ENCODE peak calls at places on chromosomes 3 and 15, in nine cellular contexts. I is HCT116; K is cardiac muscle cell; N is hepatocyte; V is esophagus squamous epithelium; W is heart right ventricle; L is naive thymus-derived CD4-positive, alpha-beta T cell; J is body of pancreas; U is tibial nerve. Y is an unnamed sample. For H3K4me1, the result is how much of the 10 kb centered on the place peaks cover.

GRCh38 chr3:9229325-9229724 is 20.1 kb downstream of the SRGAP3 start:
- DNase-seq in I (no peak), K (peak), N (no peak), V (no peak), W (no peak), L (no peak), J (peak), U (no peak), Y (no peak)

GRCh38 chr3:130901463-130902204 is 7.8 kb downstream of the ATP2C1 start:
- DNase-seq in I (no peak), K (no peak), N (no peak), V (no peak), W (no peak), L (no peak), J (no peak), U (no peak), Y (no peak)

GRCh38 chr3:122577409-122578028 is at the start of gene PARP15:
- DNase-seq in I (no peak), K (peak), N (no peak), V (no peak), W (peak), L (peak), J (peak), U (no peak), Y (no peak)

GRCh38 chr3:36381311-36381956 is 1.1 kb downstream of the STAC start:
- DNase-seq in I (no peak), K (no peak), N (no peak), V (no peak), W (no peak), L (no peak), J (no peak), U (no peak), Y (no peak)

GRCh38 chr3:9696480-9697220 is 7.0 kb upstream of the CPNE9 start:
- DNase-seq in I (no peak), K (no peak), N (no peak), V (no peak), W (no peak), L (no peak), J (no peak), U (no peak), Y (no peak)

GRCh38 chr15:99511865-99512632 is 53.7 kb upstream of the MEF2A start:
- DNase-seq in I (no peak), K (peak), N (no peak), V (no peak), W (peak), L (no peak), J (peak), U (no peak), Y (no peak)

GRCh38 chr3:732326-732928 is 360.4 kb upstream of the CNTN6 start:
- DNase-seq in I (no peak), K (no peak), N (no peak), V (no peak), W (no peak), L (no peak), J (no peak), U (no peak), Y (no peak)

GRCh38 chr15:71136159-71137137 is 21.2 kb downstream of the THSD4 start:
- DNase-seq in I (no peak), K (peak), N (no peak), V (no peak), W (no peak), L (no peak), J (peak), U (no peak), Y (no peak)

GRCh38 chr3:186099178-186099577 is 9.7 kb downstream of the ETV5 start:
- DNase-seq in I (no peak), K (peak), N (peak), V (no peak), W (no peak), L (no peak), J (peak), U (peak), Y (no peak)

GRCh38 chr3:44568561-44568960 is 13.6 kb downstream of the ZKSCAN7 start:
- DNase-seq in I (no peak), K (no peak), N (no peak), V (no peak), W (no peak), L (no peak), J (peak), U (no peak), Y (no peak)

GRCh38 chr15:50219820-50220219 is 37.8 kb downstream of the SLC27A2 start:
- DNase-seq in I (peak), K (peak), N (peak), V (no peak), W (no peak), L (no peak), J (no peak), U (no peak), Y (no peak)

GRCh38 chr3:37086918-37087317 is 87.5 kb downstream of the LRRFIP2 start:
- DNase-seq in I (no peak), K (no peak), N (no peak), V (no peak), W (no peak), L (no peak), J (no peak), U (no peak), Y (no peak)

GRCh38 chr15:71294636-71295241 is 179.5 kb downstream of the THSD4 start:
- DNase-seq in I (peak), K (peak), N (no peak), V (no peak), W (no peak), L (no peak), J (no peak), U (no peak), Y (no peak)

GRCh38 chr3:190124067-190124466 is 3.4 kb upstream of the P3H2 start:
- DNase-seq in I (no peak), K (no peak), N (no peak), V (no peak), W (no peak), L (no peak), J (no peak), U (no peak), Y (no peak)

GRCh38 chr3:146187334-146187950 is 26.5 kb upstream of the PLOD2 start:
- DNase-seq in I (peak), K (peak), N (peak), V (no peak), W (no peak), L (no peak), J (peak), U (no peak), Y (no peak)

GRCh38 chr3:171044828-171045793 is 18.6 kb upstream of the SLC2A2 start:
- DNase-seq in I (no peak), K (peak), N (peak), V (no peak), W (no peak), L (no peak), J (peak), U (no peak), Y (no peak)

GRCh38 chr15:55168350-55168974 is 28.3 kb downstream of the RSL24D1 start:
- DNase-seq in I (peak), K (peak), N (peak), V (no peak), W (peak), L (peak), J (peak), U (no peak), Y (peak)

GRCh38 chr15:70100495-70101331 is 3.0 kb upstream of the TLE3 start:
- DNase-seq in I (peak), K (peak), N (peak), V (no peak), W (no peak), L (peak), J (peak), U (no peak), Y (peak)

GRCh38 chr3:181628384-181628783 is 83.3 kb upstream of the SOX2 start:
- DNase-seq in I (no peak), K (no peak), N (no peak), V (no peak), W (no peak), L (no peak), J (no peak), U (no peak), Y (no peak)

GRCh38 chr3:66428733-66429132 is 72.1 kb downstream of the LRIG1 start:
- DNase-seq in I (no peak), K (peak), N (peak), V (no peak), W (peak), L (no peak), J (peak), U (peak), Y (no peak)

GRCh38 chr3:151052329-151052728 is 33.1 kb upstream of the MED12L start:
- DNase-seq in I (no peak), K (no peak), N (no peak), V (no peak), W (no peak), L (no peak), J (no peak), U (no peak), Y (no peak)

GRCh38 chr3:29065211-29065785 is 215.6 kb upstream of the RBMS3 start:
- DNase-seq in I (no peak), K (peak), N (peak), V (peak), W (peak), L (no peak), J (peak), U (peak), Y (no peak)

GRCh38 chr3:182092662-182093262 is 381.0 kb downstream of the SOX2 start:
- DNase-seq in I (no peak), K (no peak), N (no peak), V (no peak), W (no peak), L (no peak), J (no peak), U (no peak), Y (no peak)

GRCh38 chr3:24359645-24360462 is 134.8 kb downstream of the THRB start:
- DNase-seq in I (no peak), K (no peak), N (no peak), V (no peak), W (no peak), L (no peak), J (peak), U (no peak), Y (no peak)

GRCh38 chr3:46846624-46847542 is 16.4 kb downstream of the MYL3 start:
- DNase-seq in I (no peak), K (no peak), N (no peak), V (no peak), W (peak), L (no peak), J (no peak), U (no peak), Y (no peak)

GRCh38 chr3:163018664-163019063 is 1522.1 kb downstream of the OTOL1 start:
- DNase-seq in I (no peak), K (no peak), N (no peak), V (no peak), W (no peak), L (no peak), J (no peak), U (no peak), Y (no peak)

GRCh38 chr3:160869825-160870224 is 113.8 kb downstream of the PPM1L start:
- DNase-seq in I (no peak), K (peak), N (peak), V (no peak), W (peak), L (no peak), J (peak), U (no peak), Y (no peak)

GRCh38 chr15:63977102-63977501 is 69.2 kb downstream of the DAPK2 start:
- DNase-seq in I (no peak), K (no peak), N (no peak), V (no peak), W (no peak), L (no peak), J (no peak), U (no peak), Y (no peak)

GRCh38 chr3:171936231-171936841 is 93.2 kb downstream of the TMEM212 start:
- DNase-seq in I (no peak), K (peak), N (peak), V (no peak), W (no peak), L (no peak), J (peak), U (no peak), Y (no peak)

GRCh38 chr3:192835818-192836468 is 81.7 kb downstream of the MB21D2 start:
- DNase-seq in I (no peak), K (peak), N (no peak), V (no peak), W (no peak), L (no peak), J (no peak), U (no peak), Y (no peak)

GRCh38 chr3:149011676-149012075 is 20.3 kb downstream of the GYG1 start:
- DNase-seq in I (no peak), K (no peak), N (no peak), V (no peak), W (no peak), L (no peak), J (no peak), U (no peak), Y (no peak)

GRCh38 chr3:19749448-19750017 is 184.5 kb downstream of the EFHB start:
- DNase-seq in I (no peak), K (no peak), N (no peak), V (no peak), W (no peak), L (no peak), J (no peak), U (no peak), Y (no peak)

GRCh38 chr3:13619661-13620230 is 70.8 kb downstream of the FBLN2 start:
- DNase-seq in I (no peak), K (no peak), N (no peak), V (no peak), W (no peak), L (no peak), J (no peak), U (no peak), Y (no peak)

GRCh38 chr15:53759333-53759975 is at the start of gene WDR72:
- DNase-seq in I (no peak), K (no peak), N (peak), V (no peak), W (no peak), L (no peak), J (peak), U (no peak), Y (no peak)

GRCh38 chr3:167736997-167737396 is 1.5 kb downstream of the SERPINI1 start:
- DNase-seq in I (no peak), K (no peak), N (no peak), V (no peak), W (no peak), L (no peak), J (no peak), U (no peak), Y (no peak)
- H3K4me3 ChIP-seq in I (no peak), K (no peak), N (no peak), V (no peak), W (no peak), L (no peak), J (no peak), U (no peak), Y (no peak)

DNA sequence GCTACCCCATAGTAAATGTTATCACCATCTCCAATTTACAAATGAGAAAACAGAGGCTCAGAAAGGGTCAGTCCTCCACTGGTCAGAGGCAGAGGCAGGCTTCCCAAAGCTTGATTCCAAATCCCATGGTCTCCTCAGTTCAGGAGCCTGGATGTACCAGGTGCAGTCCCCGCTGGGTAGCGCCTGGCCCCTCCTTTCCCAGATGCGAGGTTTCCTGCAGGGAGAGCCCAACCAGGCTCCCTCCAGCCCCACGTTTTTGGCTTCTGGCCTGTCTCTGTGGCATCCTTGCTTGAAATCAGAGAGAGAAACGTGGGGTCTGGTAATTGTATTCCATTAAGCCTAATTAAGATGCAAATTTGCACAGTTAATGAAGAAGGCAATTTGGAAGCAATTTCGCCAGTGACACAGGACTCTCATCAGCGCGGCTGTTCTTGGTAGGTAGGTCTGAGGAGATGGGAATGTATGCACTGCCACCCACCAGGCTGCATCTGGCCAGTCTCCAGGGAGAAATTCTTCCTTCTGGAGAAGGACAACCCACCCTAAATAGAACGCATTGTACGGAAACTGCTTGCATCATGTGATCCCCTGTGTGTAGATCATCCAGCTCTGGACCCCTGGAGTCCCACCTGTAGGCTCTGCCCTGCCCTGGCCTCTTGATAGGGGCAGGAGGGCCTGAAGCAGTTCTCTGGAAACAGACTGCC is 50.6 kb downstream of the HRH1 start:
- DNase-seq in I (no peak), K (no peak), N (no peak), V (no peak), W (no peak), L (no peak), J (no peak), U (no peak), Y (no peak)
- H3K4me1 ChIP-seq in I (half or more), K (under half), N (under half), V (under half), W (under half), L (under half), J (under half), U (under half), Y (under half)

GRCh38 chr3:123884993-123885392 is 861 bp upstream of the MYLK start:
- DNase-seq in I (no peak), K (no peak), N (no peak), V (no peak), W (no peak), L (no peak), J (no peak), U (no peak), Y (no peak)
- H3K4me3 ChIP-seq in I (peak), K (no peak), N (no peak), V (no peak), W (no peak), L (no peak), J (no peak), U (no peak), Y (no peak)

DNA sequence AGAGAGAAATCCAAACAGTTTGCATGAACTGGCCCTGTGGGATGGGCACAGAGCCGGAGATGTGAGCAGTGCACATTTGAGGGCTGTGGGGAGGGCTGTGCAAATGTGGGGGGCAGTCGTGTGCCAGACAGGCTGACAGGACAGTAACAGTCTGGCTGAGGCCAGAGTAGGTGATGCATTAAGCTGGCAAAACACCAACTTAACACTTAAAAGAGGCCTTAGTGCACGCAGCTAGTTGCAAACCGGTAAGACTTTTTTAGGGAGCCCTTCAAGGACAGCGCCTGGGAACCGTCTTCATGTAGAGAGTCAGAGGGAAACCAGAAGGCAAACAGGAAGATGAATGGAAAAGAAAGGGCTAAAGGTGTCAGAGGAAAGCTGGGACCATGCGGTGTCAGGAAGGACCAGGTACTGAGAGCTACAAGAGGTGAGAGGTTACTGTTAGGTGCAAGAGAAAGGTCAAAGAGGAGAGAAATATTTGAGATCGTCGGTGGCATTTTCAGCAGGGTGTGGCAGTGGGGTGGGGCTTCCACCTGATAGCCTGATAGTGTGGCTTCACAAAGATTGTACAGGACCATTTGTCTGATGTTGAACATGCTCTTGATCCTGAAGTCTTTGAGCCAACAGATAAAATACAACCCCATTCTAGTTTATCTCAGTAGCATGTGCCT is 30.0 kb upstream of the CHD2 start:
- DNase-seq in I (no peak), K (peak), N (peak), V (no peak), W (no peak), L (no peak), J (no peak), U (no peak), Y (no peak)
- H3K4me1 ChIP-seq in I (under half), K (under half), N (under half), V (under half), W (under half), L (under half), J (under half), U (under half), Y (under half)

GRCh38 chr3:6540981-6541380 is 319.9 kb upstream of the GRM7 start:
- DNase-seq in I (no peak), K (no peak), N (no peak), V (no peak), W (no peak), L (no peak), J (no peak), U (no peak), Y (no peak)
- H3K4me3 ChIP-seq in I (no peak), K (no peak), N (no peak), V (no peak), W (no peak), L (no peak), J (no peak), U (no peak), Y (no peak)

DNA sequence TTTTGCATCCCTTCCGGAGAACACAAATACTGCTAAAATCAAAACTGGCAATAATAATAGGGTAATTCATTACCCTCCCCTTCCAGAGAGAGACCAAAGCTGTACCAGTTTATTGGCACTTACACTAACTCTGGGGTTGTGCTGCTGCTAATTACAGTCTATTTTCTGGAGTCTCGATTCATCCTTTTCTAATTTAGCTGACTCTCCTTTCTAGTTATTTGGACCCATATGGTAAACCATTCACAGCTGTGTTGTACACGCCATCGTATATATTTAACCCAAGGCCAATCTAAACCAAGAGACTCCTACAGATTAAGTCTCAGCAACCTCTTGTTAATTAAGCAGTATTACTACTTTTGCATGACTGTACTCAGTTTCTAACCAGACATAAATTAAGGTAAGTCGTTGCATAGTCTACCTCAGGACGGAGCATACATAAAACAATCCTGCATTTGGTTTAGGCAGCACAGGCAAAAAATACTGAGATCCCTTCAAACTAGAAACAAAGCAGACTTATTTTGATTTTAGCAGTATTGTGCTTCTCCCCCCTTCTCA is 22.5 kb downstream of the ANXA2 start:
- DNase-seq in I (no peak), K (no peak), N (no peak), V (no peak), W (no peak), L (no peak), J (no peak), U (no peak), Y (no peak)
- H3K4me1 ChIP-seq in I (half or more), K (under half), N (half or more), V (half or more), W (under half), L (under half), J (half or more), U (half or more), Y (under half)

Y was measured in effector memory CD4-positive, alpha-beta T cell.